ENCODE peak calls at places on chromosomes 12 and 14, in ten cellular contexts. P is fibroblast of lung, U is endothelial cell, S is SHP77, T is psoas muscle, H is ACHN, M is amniotic stem cell, B is fibroblast of mammary gland, Q is GM23338, D is Caki2. V is an unnamed sample.

GRCh38 chr12:124497658-124498057 is 69.8 kb downstream of the NCOR2 start:
- DNase-seq in B (peak), S (no peak), T (peak), P (peak), D (no peak), H (no peak), M (peak), Q (no peak), U (no peak), V (no peak)

GRCh38 chr14:105394714-105395537 is 3.4 kb upstream of the TEX22 start:
- DNase-seq in D (no peak), S (no peak), Q (no peak), B (no peak), U (no peak), T (peak), M (no peak), H (no peak), P (no peak), V (no peak)

GRCh38 chr12:1782215-1782614 is 38.1 kb upstream of the LRTM2 start:
- DNase-seq in P (no peak), S (no peak), M (no peak), H (no peak), B (no peak), D (no peak), T (no peak), Q (no peak), U (no peak), V (no peak)

GRCh38 chr14:54652188-54652889 is 85.4 kb downstream of the SAMD4A start:
- DNase-seq in Q (peak), B (peak), P (peak), M (peak), U (peak), S (no peak), T (peak), H (peak), D (peak), V (no peak)

GRCh38 chr14:90540437-90540836 is 143.6 kb downstream of the CALM1 start:
- DNase-seq in B (no peak), U (no peak), P (no peak), M (no peak), H (no peak), D (no peak), T (no peak), Q (no peak), S (no peak), V (no peak)

GRCh38 chr14:64569108-64570045 is 19.6 kb downstream of the PPP1R36 start:
- DNase-seq in H (no peak), U (no peak), P (peak), B (peak), S (no peak), Q (peak), M (peak), T (peak), D (peak), V (no peak)

GRCh38 chr12:58564721-58565120 is 355.6 kb downstream of the LRIG3 start:
- DNase-seq in T (no peak), P (peak), U (no peak), B (peak), S (no peak), D (no peak), H (no peak), M (peak), Q (no peak), V (no peak)

GRCh38 chr12:126784328-126784921 is 1482.5 kb upstream of the TMEM132C start:
- DNase-seq in P (no peak), B (peak), U (no peak), H (peak), S (peak), T (no peak), M (peak), D (peak), Q (peak), V (no peak)

GRCh38 chr12:10960260-10960659 is 21.2 kb upstream of the TAS2R14 start:
- DNase-seq in D (no peak), Q (no peak), U (no peak), B (no peak), S (no peak), H (no peak), T (no peak), P (no peak), M (no peak), V (no peak)

GRCh38 chr14:23894687-23895419 is 58.7 kb upstream of the DHRS4 start:
- DNase-seq in Q (no peak), H (no peak), U (no peak), B (no peak), S (no peak), M (no peak), D (no peak), P (no peak), T (no peak), V (no peak)

GRCh38 chr12:111037047-111037446 is 116.7 kb upstream of the MYL2 start:
- DNase-seq in S (no peak), P (no peak), Q (no peak), D (no peak), T (no peak), B (no peak), M (no peak), U (no peak), H (no peak), V (no peak)